ENCODE peak calls at places on chromosome 1, in six cellular contexts. One of them, this sample, is unnamed.

GRCh38 chr1:23620605-23621004 is 61.3 kb upstream of the ID3 start:
- DNase-seq in brain microvascular endothelial cell: no peak
- DNase-seq in CD8-positive, alpha-beta memory T cell: no peak
- DNase-seq in aorta: no peak
- DNase-seq in sigmoid colon: no peak
- DNase-seq in transverse colon: no peak
- DNase-seq in this sample: no peak

GRCh38 chr1:64601207-64601606 is 131.3 kb downstream of the CACHD1 start:
- DNase-seq in sigmoid colon: no peak
- DNase-seq in transverse colon: no peak
- DNase-seq in CD8-positive, alpha-beta memory T cell: no peak
- DNase-seq in aorta: no peak
- DNase-seq in brain microvascular endothelial cell: no peak
- DNase-seq in this sample: no peak

GRCh38 chr1:209368864-209369598 is 214.5 kb upstream of the CAMK1G start:
- DNase-seq in brain microvascular endothelial cell: peak; percentile 78
- DNase-seq in aorta: no peak
- DNase-seq in sigmoid colon: peak; percentile 72
- DNase-seq in transverse colon: no peak
- DNase-seq in CD8-positive, alpha-beta memory T cell: no peak
- DNase-seq in this sample: no peak

GRCh38 chr1:15282810-15283474 is 35.9 kb downstream of the FHAD1 start:
- DNase-seq in aorta: no peak
- DNase-seq in sigmoid colon: peak; percentile 88
- DNase-seq in transverse colon: no peak
- DNase-seq in CD8-positive, alpha-beta memory T cell: no peak
- DNase-seq in brain microvascular endothelial cell: no peak
- DNase-seq in this sample: no peak

GRCh38 chr1:163912491-163912890 is 590.7 kb downstream of the NUF2 start:
- DNase-seq in CD8-positive, alpha-beta memory T cell: no peak
- DNase-seq in sigmoid colon: no peak
- DNase-seq in aorta: no peak
- DNase-seq in transverse colon: no peak
- DNase-seq in brain microvascular endothelial cell: no peak
- DNase-seq in this sample: no peak

GRCh38 chr1:63794927-63795326 is 21.1 kb downstream of the ROR1 start:
- DNase-seq in brain microvascular endothelial cell: peak; percentile 61
- DNase-seq in CD8-positive, alpha-beta memory T cell: no peak
- DNase-seq in sigmoid colon: no peak
- DNase-seq in aorta: no peak
- DNase-seq in transverse colon: no peak
- DNase-seq in this sample: no peak

GRCh38 chr1:53332188-53332564 is 4.3 kb upstream of the LRP8 start:
- DNase-seq in brain microvascular endothelial cell: no peak
- DNase-seq in aorta: no peak
- DNase-seq in transverse colon: no peak
- DNase-seq in CD8-positive, alpha-beta memory T cell: no peak
- DNase-seq in sigmoid colon: peak; percentile 19
- DNase-seq in this sample: peak; percentile 67

GRCh38 chr1:153922076-153922837 is 515 bp downstream of the GATAD2B start:
- DNase-seq in aorta: peak; percentile 83
- DNase-seq in brain microvascular endothelial cell: no peak
- DNase-seq in sigmoid colon: no peak
- DNase-seq in transverse colon: no peak
- DNase-seq in CD8-positive, alpha-beta memory T cell: peak; percentile 43
- DNase-seq in this sample: no peak

GRCh38 chr1:76239470-76239918 is 164.9 kb downstream of the ST6GALNAC3 start:
- DNase-seq in sigmoid colon: no peak
- DNase-seq in transverse colon: no peak
- DNase-seq in brain microvascular endothelial cell: no peak
- DNase-seq in aorta: no peak
- DNase-seq in CD8-positive, alpha-beta memory T cell: no peak
- DNase-seq in this sample: no peak

GRCh38 chr1:229433364-229434004 is 410 bp downstream of the ACTA1 start:
- DNase-seq in transverse colon: no peak
- DNase-seq in aorta: no peak
- DNase-seq in sigmoid colon: no peak
- DNase-seq in brain microvascular endothelial cell: no peak
- DNase-seq in CD8-positive, alpha-beta memory T cell: no peak
- DNase-seq in this sample: no peak

GRCh38 chr1:117930484-117930883 is 945 bp downstream of the WDR3 start:
- DNase-seq in aorta: no peak
- DNase-seq in CD8-positive, alpha-beta memory T cell: no peak
- DNase-seq in brain microvascular endothelial cell: no peak
- DNase-seq in sigmoid colon: no peak
- DNase-seq in transverse colon: no peak
- DNase-seq in this sample: no peak

GRCh38 chr1:206521002-206521585 is 13.8 kb downstream of the RASSF5 start:
- DNase-seq in brain microvascular endothelial cell: no peak
- DNase-seq in CD8-positive, alpha-beta memory T cell: no peak
- DNase-seq in aorta: peak; percentile 15
- DNase-seq in transverse colon: no peak
- DNase-seq in sigmoid colon: no peak
- DNase-seq in this sample: peak; percentile 35

GRCh38 chr1:43511394-43511793 is 19.3 kb upstream of the PTPRF start:
- DNase-seq in sigmoid colon: no peak
- DNase-seq in aorta: no peak
- DNase-seq in CD8-positive, alpha-beta memory T cell: no peak
- DNase-seq in transverse colon: no peak
- DNase-seq in brain microvascular endothelial cell: no peak
- DNase-seq in this sample: no peak

GRCh38 chr1:196438324-196438723 is 169.9 kb downstream of the KCNT2 start:
- DNase-seq in brain microvascular endothelial cell: no peak
- DNase-seq in transverse colon: no peak
- DNase-seq in aorta: no peak
- DNase-seq in CD8-positive, alpha-beta memory T cell: no peak
- DNase-seq in sigmoid colon: no peak
- DNase-seq in this sample: no peak

GRCh38 chr1:14599173-14599754 is 779 bp downstream of the KAZN start:
- DNase-seq in transverse colon: no peak
- DNase-seq in CD8-positive, alpha-beta memory T cell: no peak
- DNase-seq in sigmoid colon: no peak
- DNase-seq in aorta: no peak
- DNase-seq in brain microvascular endothelial cell: no peak
- DNase-seq in this sample: no peak

GRCh38 chr1:189654906-189655305 is 822.8 kb downstream of the BRINP3 start:
- DNase-seq in brain microvascular endothelial cell: no peak
- DNase-seq in CD8-positive, alpha-beta memory T cell: no peak
- DNase-seq in sigmoid colon: no peak
- DNase-seq in transverse colon: no peak
- DNase-seq in aorta: no peak
- DNase-seq in this sample: no peak

GRCh38 chr1:59541161-59541560 is 244.3 kb downstream of the FGGY start:
- DNase-seq in brain microvascular endothelial cell: no peak
- DNase-seq in aorta: no peak
- DNase-seq in sigmoid colon: no peak
- DNase-seq in transverse colon: no peak
- DNase-seq in CD8-positive, alpha-beta memory T cell: no peak
- DNase-seq in this sample: no peak

GRCh38 chr1:18645172-18646090 is 14.8 kb downstream of the PAX7 start:
- DNase-seq in sigmoid colon: no peak
- DNase-seq in brain microvascular endothelial cell: no peak
- DNase-seq in aorta: no peak
- DNase-seq in transverse colon: no peak
- DNase-seq in CD8-positive, alpha-beta memory T cell: no peak
- DNase-seq in this sample: no peak

GRCh38 chr1:168083456-168084325 is 53.0 kb downstream of the GPR161 start:
- DNase-seq in transverse colon: no peak
- DNase-seq in CD8-positive, alpha-beta memory T cell: no peak
- DNase-seq in sigmoid colon: peak; percentile 37
- DNase-seq in brain microvascular endothelial cell: no peak
- DNase-seq in aorta: no peak
- DNase-seq in this sample: no peak

GRCh38 chr1:18970762-18971161 is 14.3 kb upstream of the IFFO2 start:
- DNase-seq in transverse colon: no peak
- DNase-seq in sigmoid colon: peak; percentile 27
- DNase-seq in aorta: no peak
- DNase-seq in CD8-positive, alpha-beta memory T cell: no peak
- DNase-seq in brain microvascular endothelial cell: no peak
- DNase-seq in this sample: peak; percentile 32

GRCh38 chr1:203656796-203657620 is 30.4 kb downstream of the ATP2B4 start:
- DNase-seq in brain microvascular endothelial cell: no peak
- DNase-seq in aorta: no peak
- DNase-seq in sigmoid colon: no peak
- DNase-seq in transverse colon: no peak
- DNase-seq in CD8-positive, alpha-beta memory T cell: no peak
- DNase-seq in this sample: no peak

GRCh38 chr1:2056955-2057590 is 6.9 kb downstream of the PRKCZ start:
- DNase-seq in transverse colon: no peak
- DNase-seq in sigmoid colon: no peak
- DNase-seq in brain microvascular endothelial cell: no peak
- DNase-seq in CD8-positive, alpha-beta memory T cell: no peak
- DNase-seq in aorta: no peak
- DNase-seq in this sample: no peak

GRCh38 chr1:94875794-94876193 is 51.1 kb downstream of the CNN3 start:
- DNase-seq in aorta: no peak
- DNase-seq in transverse colon: no peak
- DNase-seq in sigmoid colon: no peak
- DNase-seq in brain microvascular endothelial cell: no peak
- DNase-seq in CD8-positive, alpha-beta memory T cell: no peak
- DNase-seq in this sample: no peak

GRCh38 chr1:32992489-32993214 is 28.0 kb upstream of the RNF19B start:
- DNase-seq in aorta: peak; percentile 89
- DNase-seq in sigmoid colon: peak; percentile 83
- DNase-seq in transverse colon: peak; percentile 90
- DNase-seq in CD8-positive, alpha-beta memory T cell: peak; percentile 9
- DNase-seq in brain microvascular endothelial cell: peak; percentile 97
- DNase-seq in this sample: peak; percentile 92

GRCh38 chr1:17624540-17625256 is 85.2 kb downstream of the ARHGEF10L start:
- DNase-seq in CD8-positive, alpha-beta memory T cell: no peak
- DNase-seq in brain microvascular endothelial cell: peak; percentile 41
- DNase-seq in transverse colon: no peak
- DNase-seq in aorta: peak; percentile 95
- DNase-seq in sigmoid colon: peak; percentile 83
- DNase-seq in this sample: no peak

GRCh38 chr1:211017066-211017691 is 116.8 kb downstream of the KCNH1 start:
- DNase-seq in brain microvascular endothelial cell: no peak
- DNase-seq in transverse colon: no peak
- DNase-seq in sigmoid colon: no peak
- DNase-seq in CD8-positive, alpha-beta memory T cell: no peak
- DNase-seq in aorta: no peak
- DNase-seq in this sample: no peak

GRCh38 chr1:145877923-145878486 is 7.7 kb downstream of the ANKRD35 start:
- DNase-seq in brain microvascular endothelial cell: peak; percentile 9
- DNase-seq in sigmoid colon: no peak
- DNase-seq in transverse colon: no peak
- DNase-seq in CD8-positive, alpha-beta memory T cell: no peak
- DNase-seq in aorta: no peak
- DNase-seq in this sample: no peak

GRCh38 chr1:67700692-67701410 is 15.8 kb downstream of the GADD45A start:
- DNase-seq in brain microvascular endothelial cell: peak; percentile 78
- DNase-seq in transverse colon: no peak
- DNase-seq in aorta: no peak
- DNase-seq in CD8-positive, alpha-beta memory T cell: no peak
- DNase-seq in sigmoid colon: no peak
- DNase-seq in this sample: no peak

GRCh38 chr1:243413431-243414151 is 157.8 kb downstream of the SDCCAG8 start:
- DNase-seq in aorta: no peak
- DNase-seq in CD8-positive, alpha-beta memory T cell: no peak
- DNase-seq in brain microvascular endothelial cell: no peak
- DNase-seq in sigmoid colon: no peak
- DNase-seq in transverse colon: no peak
- DNase-seq in this sample: no peak

DNA sequence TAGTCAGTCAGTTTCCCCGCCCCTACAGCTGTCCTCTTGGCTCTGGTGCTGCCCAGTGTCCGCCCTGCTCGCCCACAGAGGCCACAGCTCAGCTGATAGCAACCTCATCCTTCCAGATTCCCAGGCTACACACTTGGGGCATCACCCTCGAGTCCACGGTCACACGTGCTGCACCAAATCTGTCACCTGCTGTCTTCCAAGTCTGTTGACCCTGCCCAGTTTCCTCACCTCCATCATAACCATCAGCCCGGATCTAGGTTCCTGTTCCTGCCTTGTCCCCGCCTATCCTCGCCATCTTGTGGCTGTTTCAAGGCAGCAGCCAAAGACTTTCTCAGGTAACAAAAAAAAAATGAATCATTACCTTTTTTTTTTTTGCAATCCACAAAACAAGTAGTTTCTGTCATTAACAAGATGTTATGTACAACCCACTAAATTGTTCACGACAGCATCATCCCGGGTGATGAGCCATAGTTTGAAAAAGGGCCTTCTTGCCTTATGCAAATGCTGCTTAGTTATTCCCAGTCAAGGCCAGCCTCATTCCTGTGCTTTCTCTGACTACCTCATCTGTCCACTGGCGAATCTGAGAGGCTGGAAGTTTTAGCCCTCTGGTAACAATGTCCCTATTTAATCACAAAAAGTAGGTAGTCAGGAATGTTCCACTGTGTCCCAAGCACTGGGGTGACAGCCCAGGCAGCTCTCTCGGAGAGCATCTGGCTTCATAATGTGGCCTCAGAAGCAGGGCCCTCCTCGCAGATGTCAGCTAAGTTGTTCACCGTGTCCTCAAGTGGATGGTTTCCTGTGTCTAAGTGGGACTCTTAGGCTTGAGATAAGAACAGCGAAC is 4.9 kb upstream of the MIIP start:
- DNase-seq in sigmoid colon: no peak
- DNase-seq in brain microvascular endothelial cell: peak; percentile 25
- DNase-seq in CD8-positive, alpha-beta memory T cell: no peak
- DNase-seq in aorta: no peak
- DNase-seq in transverse colon: no peak
- DNase-seq in this sample: no peak
- H3K27ac ChIP-seq in sigmoid colon: no peak overlapping the region
- H3K27ac ChIP-seq in brain microvascular endothelial cell: peak overlapping the region; percentile 59
- H3K27ac ChIP-seq in CD8-positive, alpha-beta memory T cell: peak overlapping the region; percentile 41
- H3K27ac ChIP-seq in aorta: no peak overlapping the region
- H3K27ac ChIP-seq in transverse colon: no peak overlapping the region
- H3K27ac ChIP-seq in this sample: peak overlapping the region; percentile 67

GRCh38 chr1:22500476-22500875 is 48.8 kb downstream of the ZBTB40 start:
- DNase-seq in CD8-positive, alpha-beta memory T cell: no peak
- DNase-seq in aorta: no peak
- DNase-seq in sigmoid colon: no peak
- DNase-seq in brain microvascular endothelial cell: peak; percentile 35
- DNase-seq in transverse colon: peak; percentile 20
- DNase-seq in this sample: no peak
- H3K27ac ChIP-seq in CD8-positive, alpha-beta memory T cell: no peak overlapping the region
- H3K27ac ChIP-seq in aorta: peak overlapping the region; percentile 92
- H3K27ac ChIP-seq in sigmoid colon: no peak overlapping the region
- H3K27ac ChIP-seq in brain microvascular endothelial cell: no peak overlapping the region
- H3K27ac ChIP-seq in transverse colon: no peak overlapping the region
- H3K27ac ChIP-seq in this sample: no peak overlapping the region

DNA sequence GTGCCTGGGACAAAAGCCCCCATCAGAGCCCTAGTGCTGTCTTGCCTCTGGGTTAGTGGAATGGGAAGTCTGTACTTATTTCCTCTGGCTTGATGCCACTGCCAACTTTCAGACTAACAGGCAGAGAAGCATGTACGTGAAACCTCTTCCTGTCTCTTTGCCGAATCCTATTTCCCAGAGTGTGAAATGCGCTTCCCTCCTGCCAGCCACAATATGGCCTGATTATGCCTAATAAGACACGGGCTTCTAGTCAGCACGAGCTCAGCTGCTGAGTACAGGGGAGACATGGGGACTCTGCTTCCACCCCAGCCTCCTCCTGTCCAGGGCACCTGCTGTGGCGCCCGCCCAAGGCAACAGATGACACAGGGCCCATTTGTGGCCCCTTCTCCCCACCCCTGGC is 111.4 kb downstream of the KCND3 start:
- DNase-seq in aorta: no peak
- DNase-seq in sigmoid colon: no peak
- DNase-seq in brain microvascular endothelial cell: no peak
- DNase-seq in transverse colon: no peak
- DNase-seq in CD8-positive, alpha-beta memory T cell: no peak
- DNase-seq in this sample: no peak
- H3K27ac ChIP-seq in aorta: no peak overlapping the region
- H3K27ac ChIP-seq in sigmoid colon: no peak overlapping the region
- H3K27ac ChIP-seq in brain microvascular endothelial cell: no peak overlapping the region
- H3K27ac ChIP-seq in transverse colon: no peak overlapping the region
- H3K27ac ChIP-seq in CD8-positive, alpha-beta memory T cell: no peak overlapping the region
- H3K27ac ChIP-seq in this sample: no peak overlapping the region

GRCh38 chr1:179107706-179108629 is 26.1 kb downstream of the TOR3A start:
- DNase-seq in aorta: no peak
- DNase-seq in sigmoid colon: no peak
- DNase-seq in brain microvascular endothelial cell: no peak
- DNase-seq in CD8-positive, alpha-beta memory T cell: no peak
- DNase-seq in transverse colon: no peak
- DNase-seq in this sample: no peak
- H3K27ac ChIP-seq in aorta: no peak overlapping the region
- H3K27ac ChIP-seq in sigmoid colon: no peak overlapping the region
- H3K27ac ChIP-seq in brain microvascular endothelial cell: no peak overlapping the region
- H3K27ac ChIP-seq in CD8-positive, alpha-beta memory T cell: no peak overlapping the region
- H3K27ac ChIP-seq in transverse colon: no peak overlapping the region
- H3K27ac ChIP-seq in this sample: no peak overlapping the region

This sample was measured in spleen.